ENCODE peak calls at places on chromosomes 1 and 21, in eight cellular contexts. P is GM13976, U is AG04450, K is hepatocyte, Z is IMR-90, R is activated B cell treated with CpG ODN at 0.5 μM for 24 hours, H is A549, A is fibroblast of the aortic adventitia. J is an unnamed sample.

GRCh38 chr1:160018900-160019299 is 12.9 kb downstream of the PIGM start:
- DNase-seq in A (peak; percentile 52), H (no peak), Z (peak; percentile 58), U (no peak), K (no peak), P (no peak), R (no peak), J (no peak)

GRCh38 chr1:155531624-155532023 is 31.0 kb downstream of the ASH1L start:
- DNase-seq in K (peak; percentile 5), Z (peak; percentile 36), U (no peak), A (peak; percentile 68), P (no peak), H (no peak), R (no peak), J (no peak)

GRCh38 chr1:62962794-62963776 is 179.2 kb downstream of the ATG4C start:
- DNase-seq in Z (peak; percentile 14), P (peak; percentile 72), U (no peak), H (peak; percentile 31), R (no peak), K (peak; percentile 62), A (peak; percentile 50), J (peak; percentile 64)

GRCh38 chr1:227924838-227925574 is 22.7 kb downstream of the WNT9A start:
- DNase-seq in Z (no peak), P (no peak), K (no peak), A (no peak), H (no peak), U (no peak), R (no peak), J (no peak)

GRCh38 chr1:94258873-94259331 is 21.5 kb upstream of the ARHGAP29 start:
- DNase-seq in U (peak; percentile 46), H (peak; percentile 48), Z (peak; percentile 92), R (no peak), P (no peak), K (peak; percentile 28), A (peak; percentile 98), J (no peak)

GRCh38 chr1:30437059-30437576 is 286.3 kb downstream of the MATN1 start:
- DNase-seq in Z (no peak), K (no peak), H (no peak), A (no peak), U (no peak), P (no peak), R (no peak), J (no peak)

GRCh38 chr1:204503913-204504519 is 9.4 kb upstream of the PIK3C2B start:
- DNase-seq in R (no peak), A (no peak), K (no peak), U (no peak), P (no peak), Z (no peak), H (no peak), J (no peak)

GRCh38 chr1:163535807-163536206 is 214.1 kb downstream of the NUF2 start:
- DNase-seq in R (no peak), Z (peak; percentile 5), K (peak; percentile 46), A (peak; percentile 70), P (no peak), U (no peak), H (peak; percentile 35), J (no peak)

GRCh38 chr1:153963850-153964331 is 554 bp upstream of the SLC39A1 start:
- DNase-seq in A (peak; percentile 25), R (no peak), Z (no peak), U (no peak), H (peak; percentile 78), K (peak; percentile 86), P (no peak), J (peak; percentile 22)

GRCh38 chr1:60132985-60133673 is 59.6 kb upstream of the C1orf87 start:
- DNase-seq in P (no peak), R (no peak), Z (peak; percentile 50), A (peak; percentile 94), K (peak; percentile 11), U (peak; percentile 13), H (no peak), J (no peak)

GRCh38 chr21:28633803-28634572 is 358.7 kb downstream of the LTN1 start:
- DNase-seq in K (no peak), R (no peak), P (no peak), Z (peak; percentile 95), A (peak; percentile 99), U (no peak), H (no peak), J (no peak)

GRCh38 chr1:119347858-119348257 is 20.7 kb upstream of the HAO2 start:
- DNase-seq in U (no peak), Z (no peak), K (no peak), R (no peak), P (peak; percentile 32), A (no peak), H (no peak), J (no peak)

GRCh38 chr1:87061742-87062156 is 147.3 kb downstream of the HS2ST1 start:
- DNase-seq in R (no peak), Z (peak; percentile 71), U (peak; percentile 36), A (peak; percentile 32), P (no peak), H (no peak), K (no peak), J (no peak)

GRCh38 chr1:87450615-87451209 is 122.0 kb downstream of the LMO4 start:
- DNase-seq in Z (no peak), K (peak; percentile 8), P (no peak), R (no peak), U (no peak), H (peak; percentile 21), A (no peak), J (no peak)

DNA sequence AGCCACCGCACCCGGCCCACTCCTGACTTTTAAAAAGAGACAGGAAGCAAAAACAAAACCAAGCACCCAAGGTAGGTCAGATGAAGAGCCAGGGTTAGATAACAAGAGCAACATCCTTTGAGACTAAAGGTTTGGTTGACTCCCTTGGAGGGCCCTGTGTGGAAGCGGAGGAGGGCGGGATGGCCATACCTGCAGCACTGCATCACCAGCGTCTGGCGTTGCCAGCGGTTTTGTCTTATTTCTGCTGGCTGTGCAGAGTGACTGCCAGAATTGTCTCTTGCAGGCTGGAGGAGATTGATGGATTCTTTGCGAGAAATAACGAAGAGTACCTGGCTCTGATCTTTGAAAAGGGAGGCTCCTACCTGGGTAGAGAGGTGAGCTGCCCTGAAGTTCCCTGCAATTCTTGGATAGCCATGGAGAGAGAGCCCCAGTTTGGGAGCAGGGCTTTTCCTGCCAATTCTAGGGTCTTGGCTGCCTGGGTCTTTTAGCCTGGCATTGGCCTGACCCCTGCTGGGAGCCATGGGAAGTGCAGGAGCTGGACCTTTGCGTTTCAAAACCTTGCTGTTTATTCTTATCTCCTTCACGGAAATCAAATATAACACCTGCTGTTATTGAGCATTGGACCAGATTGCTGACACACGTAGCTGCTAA is 24.0 kb downstream of the QSOX1 start:
- DNase-seq in R (peak; percentile 54), K (peak; percentile 75), Z (peak; percentile 43), A (peak; percentile 71), H (peak; percentile 53), U (no peak), P (peak; percentile 84), J (peak; percentile 84)
- TF ChIP-seq CTCF in R (peak; percentile 84), K (peak; percentile 94), Z (peak; percentile 82), A (peak; percentile 99), H (peak; percentile 94), U (peak; percentile 93), P (peak; percentile 92), J (peak; percentile 98)

DNA sequence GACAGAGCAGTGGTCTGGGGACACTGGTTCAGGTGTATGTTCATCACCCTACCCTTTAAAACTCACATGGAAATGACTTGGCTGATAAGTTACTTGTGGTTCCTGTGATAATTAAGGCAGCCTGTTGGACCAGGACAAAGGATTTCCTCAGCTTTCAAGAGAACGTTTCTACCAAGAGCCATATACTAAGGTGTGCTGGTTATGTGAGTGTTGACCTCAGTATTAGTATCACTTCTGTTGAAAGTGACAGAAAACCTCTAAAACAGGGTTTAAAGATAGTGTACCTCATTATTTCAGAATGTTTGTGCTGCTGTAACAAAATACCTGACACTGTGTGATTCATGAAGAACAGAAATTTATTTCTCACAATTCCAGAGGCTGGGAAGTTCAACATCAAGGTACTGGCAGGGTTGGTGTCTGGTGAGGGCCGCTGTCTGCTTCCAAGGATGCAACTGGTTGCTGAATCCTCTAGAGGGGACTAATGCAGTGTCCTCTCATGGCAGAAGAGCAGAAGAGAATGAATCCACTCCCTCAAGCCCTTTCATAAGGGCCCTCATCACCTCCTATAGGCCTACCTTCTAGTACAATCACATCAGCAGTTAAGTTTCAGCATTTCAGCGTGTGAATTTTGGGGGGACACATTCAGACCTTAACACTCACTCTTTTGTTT is 54.9 kb downstream of the UCK2 start:
- DNase-seq in K (no peak), P (no peak), R (no peak), U (no peak), H (no peak), Z (no peak), A (no peak), J (no peak)
- TF ChIP-seq CTCF in K (no peak), P (no peak), R (no peak), U (no peak), H (no peak), Z (no peak), A (no peak), J (no peak)

GRCh38 chr1:171141336-171142051 is 43.6 kb upstream of the FMO2 start:
- DNase-seq in K (peak; percentile 46), H (no peak), A (peak; percentile 99), P (no peak), Z (peak; percentile 96), U (peak; percentile 96), R (no peak), J (no peak)
- TF ChIP-seq CTCF in K (peak; percentile 26), H (no peak), A (peak; percentile 55), P (no peak), Z (peak; percentile 44), U (peak; percentile 63), R (no peak), J (no peak)

GRCh38 chr1:234125283-234125682 is 220.8 kb downstream of the SLC35F3 start:
- DNase-seq in U (no peak), P (peak; percentile 43), K (peak; percentile 77), Z (peak; percentile 44), R (no peak), H (peak; percentile 72), A (peak; percentile 7), J (peak; percentile 59)
- TF ChIP-seq CTCF in U (no peak), P (no peak), K (peak; percentile 33), Z (peak; percentile 48), R (no peak), H (peak; percentile 44), A (peak; percentile 10), J (peak; percentile 56)

GRCh38 chr1:226520640-226521355 is 27.8 kb upstream of the STUM start:
- DNase-seq in A (no peak), P (no peak), U (no peak), H (no peak), K (no peak), Z (no peak), R (no peak), J (no peak)

GRCh38 chr1:226518375-226518774 is 30.2 kb upstream of the STUM start:
- DNase-seq in K (no peak), H (no peak), P (no peak), R (no peak), A (no peak), Z (no peak), U (no peak), J (no peak)

GRCh38 chr1:226519135-226519534 is 29.4 kb upstream of the STUM start:
- DNase-seq in Z (no peak), K (no peak), A (no peak), U (no peak), R (no peak), P (no peak), H (no peak), J (no peak)

GRCh38 chr1:226523646-226524406 is 24.7 kb upstream of the STUM start:
- DNase-seq in P (no peak), U (no peak), Z (no peak), H (no peak), A (no peak), R (no peak), K (no peak), J (no peak)

GRCh38 chr1:226519741-226520598 is 28.6 kb upstream of the STUM start:
- DNase-seq in H (no peak), R (no peak), P (no peak), A (no peak), Z (no peak), K (no peak), U (no peak), J (no peak)
- TF ChIP-seq CTCF in H (no peak), R (no peak), P (no peak), A (no peak), Z (no peak), K (no peak), U (no peak), J (no peak)

J was measured in neural crest cell.